ENCODE peak calls at places on chromosomes 3 and 15, in nine cellular contexts. H is IMR-90, I is A549, Q is stomach, B is Peyer's patch, X is esophagus squamous epithelium, C is lower leg skin, D is breast epithelium, M is HCT116. W is an unnamed sample.

GRCh38 chr3:143507735-143508580 is 340.3 kb downstream of the SLC9A9 start:
- DNase-seq in D (no peak), Q (no peak), H (peak), M (no peak), I (no peak), C (no peak), B (no peak), X (no peak), W (no peak)

GRCh38 chr15:48888209-48888608 is 10.3 kb downstream of the EID1 start:
- DNase-seq in D (no peak), X (no peak), Q (no peak), C (no peak), M (no peak), I (no peak), H (no peak), B (no peak), W (no peak)

GRCh38 chr3:14490255-14490654 is 49.9 kb downstream of the GRIP2 start:
- DNase-seq in H (no peak), C (no peak), D (no peak), Q (no peak), I (no peak), B (no peak), M (no peak), X (no peak), W (no peak)

GRCh38 chr15:70512772-70513362 is 250.5 kb downstream of the UACA start:
- DNase-seq in M (peak), B (peak), C (no peak), X (no peak), I (peak), Q (peak), H (peak), D (no peak), W (peak)

GRCh38 chr3:73041537-73041936 is 19.9 kb upstream of the EBLN2 start:
- DNase-seq in B (no peak), C (no peak), D (no peak), X (no peak), H (no peak), I (no peak), Q (peak), M (no peak), W (no peak)

GRCh38 chr3:72317491-72317890 is 530.8 kb downstream of the SHQ1 start:
- DNase-seq in M (no peak), I (no peak), X (no peak), H (peak), D (no peak), Q (peak), B (no peak), C (no peak), W (no peak)

GRCh38 chr3:197009532-197010019 is 20.0 kb downstream of the MELTF start:
- DNase-seq in Q (no peak), H (no peak), C (no peak), B (no peak), X (no peak), I (no peak), M (no peak), D (no peak), W (no peak)

GRCh38 chr15:68409736-68410370 is 22.1 kb downstream of the ITGA11 start:
- DNase-seq in C (peak), B (peak), I (no peak), D (no peak), X (no peak), H (no peak), M (no peak), Q (peak), W (no peak)

GRCh38 chr15:61951949-61952348 is 108.3 kb downstream of the VPS13C start:
- DNase-seq in X (no peak), B (no peak), M (no peak), I (no peak), Q (peak), H (peak), C (no peak), D (no peak), W (no peak)

GRCh38 chr3:130645261-130645660 is 101.4 kb downstream of the PIK3R4 start:
- DNase-seq in B (no peak), I (no peak), H (no peak), X (no peak), C (no peak), D (no peak), M (no peak), Q (no peak), W (no peak)

GRCh38 chr3:10407361-10407760 is 86.4 kb upstream of the SEC13 start:
- DNase-seq in M (no peak), X (no peak), H (no peak), D (no peak), B (no peak), C (no peak), Q (no peak), I (no peak), W (no peak)

GRCh38 chr3:30393079-30393478 is 213.3 kb upstream of the TGFBR2 start:
- DNase-seq in D (no peak), I (no peak), M (no peak), B (no peak), H (no peak), C (no peak), Q (peak), X (no peak), W (no peak)

GRCh38 chr3:194370753-194371152 is 1.2 kb upstream of the LRRC15 start:
- DNase-seq in B (no peak), Q (no peak), H (no peak), I (no peak), D (no peak), X (no peak), M (no peak), C (no peak), W (no peak)

GRCh38 chr3:65107174-65107573 is 419.4 kb upstream of the ADAMTS9 start:
- DNase-seq in H (no peak), I (no peak), C (no peak), Q (no peak), M (no peak), B (no peak), X (no peak), D (no peak), W (no peak)

GRCh38 chr15:70597945-70598344 is 165.4 kb downstream of the UACA start:
- DNase-seq in C (no peak), H (no peak), B (no peak), D (no peak), M (no peak), Q (no peak), I (no peak), X (no peak), W (no peak)

GRCh38 chr3:16177962-16178627 is 3.6 kb downstream of the GALNT15 start:
- DNase-seq in B (peak), D (peak), I (peak), M (peak), X (no peak), H (peak), Q (peak), C (peak), W (no peak)

GRCh38 chr3:117700573-117701360 is 991.2 kb downstream of the TUSC7 start:
- DNase-seq in I (no peak), X (no peak), Q (no peak), M (no peak), D (no peak), C (no peak), H (peak), B (no peak), W (no peak)

GRCh38 chr3:195150194-195151118 is 120.5 kb downstream of the XXYLT1 start:
- DNase-seq in X (no peak), M (no peak), D (peak), B (peak), H (peak), I (no peak), Q (peak), C (peak), W (peak)

GRCh38 chr3:11600501-11601282 is 43.0 kb downstream of the VGLL4 start:
- DNase-seq in C (peak), I (peak), M (peak), D (peak), H (peak), Q (peak), X (no peak), B (peak), W (no peak)

GRCh38 chr3:165839296-165840076 is 2.3 kb upstream of the BCHE start:
- DNase-seq in B (no peak), M (no peak), C (no peak), I (no peak), X (no peak), D (no peak), Q (no peak), H (no peak), W (no peak)

GRCh38 chr15:83998486-83998885 is 237.1 kb upstream of the GOLGA6L4 start:
- DNase-seq in H (no peak), B (no peak), C (no peak), I (no peak), D (no peak), Q (no peak), X (no peak), M (no peak), W (no peak)

GRCh38 chr3:107297597-107297996 is 79.6 kb upstream of the CCDC54 start:
- DNase-seq in Q (no peak), X (no peak), C (no peak), B (no peak), I (no peak), H (no peak), M (no peak), D (no peak), W (no peak)

GRCh38 chr3:44058022-44058867 is 183.4 kb upstream of the TOPAZ1 start:
- DNase-seq in M (no peak), X (no peak), I (no peak), C (no peak), H (peak), Q (no peak), B (peak), D (no peak), W (no peak)

GRCh38 chr3:187747506-187747905 is 2.2 kb upstream of the BCL6 start:
- DNase-seq in Q (no peak), H (no peak), I (no peak), D (no peak), M (no peak), B (no peak), X (no peak), C (no peak), W (no peak)

GRCh38 chr15:36585774-36586173 is 6.3 kb downstream of the CDIN1 start:
- DNase-seq in X (no peak), I (no peak), C (no peak), B (no peak), H (no peak), Q (no peak), M (peak), D (no peak), W (no peak)

GRCh38 chr3:69085543-69086132 is 901 bp downstream of the ARL6IP5 start:
- DNase-seq in I (no peak), M (no peak), B (peak), H (no peak), X (no peak), D (no peak), Q (peak), C (no peak), W (peak)

GRCh38 chr3:69082805-69083204 is 1.9 kb upstream of the ARL6IP5 start:
- DNase-seq in D (no peak), Q (peak), C (no peak), X (no peak), I (no peak), B (peak), H (peak), M (no peak), W (no peak)

GRCh38 chr3:69086133-69086722 is 1.5 kb downstream of the ARL6IP5 start:
- DNase-seq in C (peak), I (peak), M (peak), D (peak), B (peak), X (peak), Q (peak), H (peak), W (peak)

GRCh38 chr3:69084326-69084667 is 440 bp upstream of the ARL6IP5 start:
- DNase-seq in C (no peak), M (no peak), Q (peak), B (no peak), D (no peak), I (peak), H (peak), X (no peak), W (peak)

GRCh38 chr3:69084668-69085542 is at the start of gene ARL6IP5:
- DNase-seq in C (peak), H (peak), I (peak), D (peak), B (peak), Q (peak), X (peak), M (peak), W (peak)
- TF ChIP-seq POLR2A in C (no peak), H (no peak), I (no peak), D (no peak), B (peak), Q (no peak), X (peak), M (no peak), W (peak)

GRCh38 chr3:71219744-71220638 is 363.5 kb downstream of the FOXP1 start:
- DNase-seq in X (no peak), D (no peak), C (no peak), B (no peak), H (no peak), I (no peak), Q (no peak), M (no peak), W (no peak)
- TF ChIP-seq POLR2A in X (no peak), D (no peak), C (no peak), B (no peak), H (no peak), I (no peak), Q (no peak), M (no peak), W (no peak)

DNA sequence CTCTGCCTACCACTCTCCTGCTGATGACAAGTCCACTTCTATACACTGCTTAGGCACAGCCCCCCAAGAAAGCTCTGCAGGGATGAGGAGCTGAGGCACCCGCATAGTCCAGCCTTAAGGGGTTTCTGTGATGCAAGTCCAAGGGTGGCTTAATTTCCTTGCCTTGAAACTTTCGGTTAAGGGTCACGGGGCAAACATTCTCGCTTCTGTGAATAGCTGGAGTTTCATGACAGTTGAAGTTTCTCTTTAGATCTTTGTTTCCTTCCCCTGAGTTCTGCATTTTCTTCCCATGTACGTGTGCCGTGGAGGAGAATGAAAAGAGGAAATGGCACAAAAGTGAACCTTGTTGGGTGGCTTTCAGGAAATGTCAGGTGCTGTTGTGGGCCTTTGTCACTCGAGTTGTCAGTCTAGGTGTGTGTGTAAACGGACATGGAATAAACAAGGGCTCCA is 7.0 kb downstream of the GPR160 start:
- DNase-seq in X (no peak), H (no peak), M (no peak), Q (no peak), B (peak), D (no peak), C (no peak), I (no peak), W (no peak)
- TF ChIP-seq POLR2A in X (no peak), H (no peak), M (no peak), Q (no peak), B (no peak), D (no peak), C (no peak), I (no peak), W (no peak)

GRCh38 chr3:171221104-171221503 is 194.6 kb upstream of the SLC2A2 start:
- DNase-seq in I (no peak), B (no peak), C (no peak), Q (no peak), M (no peak), H (no peak), D (no peak), X (no peak), W (no peak)

GRCh38 chr3:171221597-171221996 is 195.1 kb upstream of the SLC2A2 start:
- DNase-seq in C (no peak), B (no peak), M (no peak), I (no peak), D (no peak), H (no peak), X (no peak), Q (no peak), W (no peak)

GRCh38 chr3:171222995-171223394 is 196.5 kb upstream of the SLC2A2 start:
- DNase-seq in I (no peak), B (no peak), C (no peak), D (no peak), Q (no peak), X (no peak), M (no peak), H (no peak), W (no peak)

GRCh38 chr3:171218069-171218468 is 191.5 kb upstream of the SLC2A2 start:
- DNase-seq in M (no peak), C (no peak), B (no peak), D (no peak), I (no peak), X (no peak), Q (no peak), H (no peak), W (no peak)

DNA sequence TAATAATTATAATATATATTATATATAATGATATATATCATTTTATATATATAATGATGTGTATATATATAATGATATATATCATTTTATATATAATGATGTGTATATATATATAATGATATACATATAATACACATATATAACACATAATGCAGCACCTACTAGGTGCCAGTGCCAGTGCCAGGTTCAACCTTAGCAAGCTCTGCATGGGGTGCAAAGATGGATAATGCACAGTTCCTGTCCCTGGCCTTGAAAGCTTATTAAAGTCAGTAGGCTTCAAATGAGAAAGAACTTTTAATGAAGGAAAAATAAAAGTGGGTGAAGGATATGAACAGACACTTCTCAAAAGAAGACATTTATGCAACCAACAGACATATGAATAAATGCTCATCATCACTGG is 192.7 kb upstream of the SLC2A2 start:
- DNase-seq in X (no peak), I (no peak), H (no peak), M (no peak), Q (no peak), B (no peak), D (no peak), C (no peak), W (no peak)
- TF ChIP-seq POLR2A in X (no peak), I (no peak), H (no peak), M (no peak), Q (no peak), B (no peak), D (no peak), C (no peak), W (no peak)

GRCh38 chr15:74782596-74783071 is 754 bp downstream of the CSK start:
- DNase-seq in C (no peak), B (no peak), Q (no peak), M (no peak), H (no peak), I (no peak), X (no peak), D (no peak), W (no peak)

GRCh38 chr15:74783072-74783807 is 1.4 kb downstream of the CSK start:
- DNase-seq in I (no peak), Q (no peak), H (peak), M (no peak), X (no peak), D (no peak), C (no peak), B (no peak), W (peak)

GRCh38 chr15:74780983-74781672 is 752 bp upstream of the CSK start:
- DNase-seq in Q (no peak), C (no peak), M (no peak), I (no peak), H (peak), B (peak), D (no peak), X (no peak), W (peak)

GRCh38 chr15:74780523-74780982 is 1.3 kb upstream of the CSK start:
- DNase-seq in B (peak), X (no peak), I (no peak), H (no peak), D (no peak), C (no peak), Q (no peak), M (no peak), W (no peak)

GRCh38 chr15:74781673-74782595 is at the start of gene CSK:
- DNase-seq in B (peak), H (peak), C (peak), M (no peak), D (no peak), I (peak), Q (peak), X (no peak), W (peak)
- TF ChIP-seq POLR2A in B (peak), H (no peak), C (no peak), M (no peak), D (no peak), I (peak), Q (no peak), X (peak), W (no peak)

GRCh38 chr15:40379853-40380252 is 2.7 kb upstream of the KNSTRN start:
- DNase-seq in C (no peak), I (peak), M (peak), B (no peak), D (no peak), Q (peak), X (no peak), H (peak), W (no peak)

GRCh38 chr15:40381818-40382529 is 547 bp upstream of the KNSTRN start:
- DNase-seq in H (no peak), D (no peak), X (no peak), M (no peak), B (no peak), I (no peak), Q (no peak), C (no peak), W (no peak)

GRCh38 chr15:40379374-40379773 is 3.1 kb upstream of the KNSTRN start:
- DNase-seq in M (no peak), I (no peak), Q (no peak), D (no peak), B (no peak), H (no peak), X (no peak), C (no peak), W (peak)

GRCh38 chr15:40380636-40381035 is 1.9 kb upstream of the KNSTRN start:
- DNase-seq in X (no peak), M (no peak), H (no peak), C (no peak), I (no peak), Q (no peak), B (no peak), D (no peak), W (no peak)

GRCh38 chr15:40382580-40383456 is at the start of gene KNSTRN:
- DNase-seq in D (peak), M (peak), Q (peak), I (peak), X (peak), H (peak), C (peak), B (peak), W (peak)
- TF ChIP-seq POLR2A in D (no peak), M (peak), Q (no peak), I (peak), X (peak), H (peak), C (no peak), B (no peak), W (peak)

DNA sequence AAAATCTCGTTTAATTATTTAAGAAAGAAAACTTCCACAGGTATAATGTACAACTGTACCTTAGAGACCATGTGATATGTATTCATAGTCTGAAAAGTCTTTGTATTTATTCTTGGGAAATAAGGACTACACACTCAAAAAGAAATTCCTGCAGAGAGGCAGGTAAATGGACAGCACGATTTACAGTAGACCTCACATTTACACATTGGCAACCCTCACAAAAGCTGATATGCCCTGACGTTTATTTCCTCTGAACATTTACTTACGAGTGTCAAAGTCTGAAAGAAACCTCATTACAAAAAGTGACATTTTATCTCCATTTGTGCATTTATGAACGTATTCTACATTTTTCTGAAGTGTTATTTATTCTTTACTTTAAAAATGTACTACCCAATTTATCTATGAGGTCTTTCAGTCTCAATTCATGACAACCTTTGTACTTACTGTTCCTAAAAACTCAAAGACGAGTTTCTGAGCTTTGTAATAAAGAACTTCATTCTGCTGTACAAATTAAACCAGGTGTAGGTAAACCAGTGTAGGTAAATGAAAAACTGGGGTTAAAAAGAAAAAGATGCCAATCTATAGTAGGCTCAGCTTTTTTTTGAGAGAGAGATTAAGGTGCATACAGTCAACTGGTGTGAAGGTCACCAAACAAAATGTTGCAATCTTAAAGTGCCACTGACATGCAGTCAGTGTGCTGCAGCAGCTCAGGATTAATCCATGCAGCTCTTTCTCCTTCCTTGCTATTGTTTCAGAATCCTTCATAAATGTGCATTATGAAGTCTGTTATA is 44.3 kb downstream of the THRB start:
- DNase-seq in B (no peak), X (no peak), I (no peak), C (no peak), D (no peak), M (no peak), H (no peak), Q (no peak), W (no peak)
- TF ChIP-seq POLR2A in B (no peak), X (no peak), I (no peak), C (no peak), D (no peak), M (no peak), H (no peak), Q (no peak), W (no peak)

GRCh38 chr3:52154135-52155094 is at the start of gene POC1A:
- DNase-seq in H (peak), I (peak), B (peak), M (peak), C (peak), X (peak), D (peak), Q (peak), W (peak)
- TF ChIP-seq POLR2A in H (no peak), I (peak), B (peak), M (peak), C (no peak), X (peak), D (peak), Q (no peak), W (peak)

W was measured in erythroblast.